ENCODE peak calls at places on chromosome 9, in five cellular contexts. A is upper lobe of right lung, Y is transverse colon, X is PC-3, G is lower lobe of right lung. O is an unnamed sample.

GRCh38 chr9:126230692-126231091 is 95.9 kb upstream of the MVB12B start:
- DNase-seq in A (no peak), Y (no peak), X (no peak), G (no peak), O (no peak)

GRCh38 chr9:105887679-105888078 is 193.3 kb downstream of the TMEM38B start:
- DNase-seq in Y (no peak), A (no peak), X (no peak), G (no peak), O (no peak)

GRCh38 chr9:892123-892522 is 50.6 kb downstream of the DMRT1 start:
- DNase-seq in X (peak; percentile 11), G (no peak), A (no peak), Y (no peak), O (no peak)

GRCh38 chr9:92097997-92098482 is 17.2 kb downstream of the SPTLC1 start:
- DNase-seq in G (peak; percentile 65), Y (peak; percentile 93), X (no peak), A (peak; percentile 88), O (no peak)

GRCh38 chr9:129245276-129245675 is 67.2 kb upstream of the IER5L start:
- DNase-seq in G (peak; percentile 32), Y (no peak), X (no peak), A (peak; percentile 57), O (no peak)

GRCh38 chr9:69264526-69264925 is 60.5 kb upstream of the ENTREP1 start:
- DNase-seq in Y (no peak), A (peak; percentile 81), X (no peak), G (peak; percentile 70), O (no peak)

GRCh38 chr9:132099741-132100407 is 20.2 kb upstream of the MED27 start:
- DNase-seq in X (peak; percentile 49), Y (no peak), G (no peak), A (no peak), O (no peak)

GRCh38 chr9:13688223-13688989 is 408.9 kb upstream of the MPDZ start:
- DNase-seq in G (no peak), A (no peak), X (peak; percentile 18), Y (no peak), O (no peak)

GRCh38 chr9:104914458-104914857 is 13.5 kb downstream of the ABCA1 start:
- DNase-seq in Y (no peak), X (no peak), A (no peak), G (peak; percentile 45), O (no peak)

DNA sequence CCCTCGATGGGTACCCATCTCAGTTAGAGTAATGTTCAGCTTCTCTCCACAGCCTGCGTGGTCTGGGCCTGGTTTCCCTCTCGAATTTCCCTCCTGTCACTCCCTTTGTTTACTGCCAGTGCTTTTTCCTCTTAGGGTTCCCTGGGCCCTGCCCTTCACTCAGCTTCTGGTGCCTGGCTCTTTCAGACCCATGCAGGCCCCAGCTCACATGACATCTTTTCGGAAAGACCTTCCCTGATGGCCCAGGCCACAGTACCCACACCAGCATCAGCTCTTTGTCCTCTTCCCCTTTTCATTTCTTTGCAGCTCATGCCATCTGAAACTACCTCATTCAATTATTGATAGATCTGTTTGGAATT is 68.2 kb upstream of the ABL1 start:
- DNase-seq in G (no peak), Y (peak; percentile 37), X (no peak), A (no peak), O (no peak)
- TF ChIP-seq CTCF in G (no peak), Y (no peak), X (no peak), A (no peak), O (no peak)

GRCh38 chr9:134364391-134365114 is 38.3 kb downstream of the RXRA start:
- DNase-seq in Y (no peak), X (no peak), A (no peak), G (no peak), O (no peak)
- H3K27ac ChIP-seq in Y (peak overlapping the region; percentile 3), X (no peak overlapping the region), A (no peak overlapping the region), G (no peak overlapping the region), O (peak overlapping the region; percentile 94)

GRCh38 chr9:127912296-127912695 is 4.5 kb downstream of the ST6GALNAC4 start:
- DNase-seq in A (peak; percentile 65), G (no peak), X (no peak), Y (peak; percentile 12), O (no peak)
- H3K4me3 ChIP-seq in A (no peak overlapping the region), G (no peak overlapping the region), X (no peak overlapping the region), Y (no peak overlapping the region), O (no peak overlapping the region)

GRCh38 chr9:90099262-90099982 is 494.6 kb downstream of the GADD45G start:
- DNase-seq in G (no peak), Y (no peak), A (no peak), X (peak; percentile 23), O (no peak)
- TF ChIP-seq CTCF in G (peak; percentile 53), Y (peak; percentile 40), A (peak; percentile 51), X (peak; percentile 49), O (peak; percentile 53)

GRCh38 chr9:24381205-24381604 is 164.5 kb downstream of the IZUMO3 start:
- DNase-seq in X (no peak), Y (no peak), G (no peak), A (no peak), O (no peak)
- H3K27ac ChIP-seq in X (no peak overlapping the region), Y (no peak overlapping the region), G (no peak overlapping the region), A (no peak overlapping the region), O (no peak overlapping the region)

DNA sequence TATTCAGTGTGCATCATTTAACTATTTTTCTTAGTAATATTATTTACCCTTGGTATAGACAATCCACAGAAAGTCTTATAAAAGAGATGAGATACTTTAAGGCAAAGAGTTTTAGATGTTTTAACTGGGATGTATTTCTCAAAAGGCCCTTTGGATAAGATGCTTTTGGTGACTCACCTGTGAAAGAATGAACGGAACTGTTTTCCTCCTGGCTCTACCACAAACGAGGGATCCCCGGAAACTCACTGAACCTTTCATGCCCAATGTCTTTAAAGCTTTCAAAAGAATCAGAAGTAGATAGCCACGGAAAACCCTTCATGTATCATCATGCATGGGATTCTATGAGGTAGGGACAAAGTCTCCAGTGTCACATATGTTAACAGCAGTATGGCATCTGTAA is 1.6 kb downstream of the ZNF782 start:
- DNase-seq in G (no peak), A (no peak), Y (no peak), X (peak; percentile 26), O (no peak)
- H3K4me3 ChIP-seq in G (peak overlapping the region; percentile 81), A (no peak overlapping the region), Y (no peak overlapping the region), X (peak overlapping the region; percentile 91), O (no peak overlapping the region)